ENCODE peak calls at places on chromosomes 11 and 22, in ten cellular contexts. L is effector memory CD4-positive, alpha-beta T cell; C is heart left ventricle; S is HCT116; A is IMR-90; D is CD8-positive, alpha-beta T cell; I is fibroblast of pulmonary artery; K is spleen; B is epithelial cell of esophagus; H is mammary epithelial cell. N is an unnamed sample.
A peak's percentile ranks its signal among the peaks of the same experiment; 100 is the strongest.

GRCh38 chr11:128590587-128590986 is 3.2 kb upstream of the ETS1 start:
- DNase-seq in B (no peak), L (no peak), I (no peak), A (no peak), K (no peak), S (no peak), H (no peak), D (no peak), C (no peak), N (no peak)

GRCh38 chr11:7671347-7671746 is 2.0 kb downstream of the CYB5R2 start:
- DNase-seq in K (no peak), D (no peak), C (no peak), L (no peak), H (no peak), I (no peak), B (peak; percentile 72), A (no peak), S (no peak), N (no peak)

GRCh38 chr22:39983346-39983745 is 11.4 kb upstream of the FAM83F start:
- DNase-seq in S (no peak), H (no peak), C (no peak), L (no peak), A (no peak), K (no peak), B (no peak), I (no peak), D (no peak), N (no peak)

GRCh38 chr11:27717377-27717776 is 17.1 kb upstream of the BDNF start:
- DNase-seq in D (no peak), L (no peak), S (no peak), K (no peak), C (no peak), A (no peak), B (peak; percentile 28), H (no peak), I (peak; percentile 31), N (no peak)

GRCh38 chr11:72075109-72075508 is 5.2 kb downstream of the NUMA1 start:
- DNase-seq in A (no peak), I (no peak), D (no peak), C (no peak), H (no peak), S (no peak), K (no peak), B (peak; percentile 28), L (no peak), N (no peak)

GRCh38 chr11:60182546-60183330 is at the start of gene MS4A6A:
- DNase-seq in S (no peak), A (no peak), H (no peak), L (no peak), K (no peak), C (no peak), D (no peak), B (peak; percentile 57), I (no peak), N (no peak)

GRCh38 chr11:65918211-65919150 is at the start of gene C11orf68:
- DNase-seq in K (no peak), I (peak; percentile 36), A (no peak), H (peak; percentile 57), B (peak; percentile 60), L (no peak), S (no peak), C (peak; percentile 57), D (no peak), N (no peak)

GRCh38 chr22:21857501-21857914 is 9.9 kb downstream of the MAPK1 start:
- DNase-seq in S (no peak), A (peak; percentile 30), K (no peak), L (no peak), D (no peak), H (no peak), I (no peak), B (no peak), C (no peak), N (no peak)

GRCh38 chr22:20021196-20022181 is 579 bp downstream of the TANGO2 start:
- DNase-seq in K (no peak), A (peak; percentile 54), S (no peak), H (no peak), C (peak; percentile 89), B (peak; percentile 22), L (no peak), D (no peak), I (peak; percentile 46), N (no peak)

GRCh38 chr11:46149826-46150225 is 28.6 kb upstream of the PHF21A start:
- DNase-seq in I (no peak), H (no peak), S (no peak), L (no peak), K (no peak), A (no peak), D (no peak), C (no peak), B (no peak), N (no peak)

GRCh38 chr11:17519031-17519430 is 25.2 kb downstream of the USH1C start:
- DNase-seq in H (no peak), S (no peak), I (no peak), B (no peak), L (no peak), C (no peak), D (no peak), A (no peak), K (no peak), N (no peak)

GRCh38 chr11:12914401-12914912 is 94.7 kb upstream of the RASSF10 start:
- DNase-seq in H (peak; percentile 32), L (no peak), B (peak; percentile 34), I (peak; percentile 28), C (peak; percentile 90), S (no peak), K (no peak), A (peak; percentile 33), D (no peak), N (peak; percentile 35)

DNA sequence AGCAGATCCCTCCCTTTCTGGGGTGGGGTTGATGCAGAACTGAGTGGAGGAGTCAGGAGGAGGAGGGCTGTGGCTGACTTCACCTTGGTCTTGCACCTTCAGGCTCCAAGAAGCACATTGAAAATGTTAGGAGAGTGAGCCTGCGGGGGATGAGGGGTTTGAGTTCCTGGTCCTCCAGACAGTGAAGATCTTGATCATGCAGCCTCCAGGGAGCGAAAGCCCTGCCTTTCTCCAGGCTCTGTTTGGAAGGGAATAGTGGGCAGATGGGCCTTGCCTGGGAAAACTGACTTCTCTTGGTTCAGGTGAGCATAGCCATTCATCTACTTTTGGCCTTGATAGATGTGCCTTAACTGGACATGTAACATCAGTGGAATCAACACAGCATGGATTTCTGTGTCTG is 267.6 kb upstream of the B3GAT1 start:
- DNase-seq in L (no peak), B (no peak), I (no peak), C (no peak), A (no peak), D (no peak), H (no peak), S (no peak), K (no peak), N (no peak)
- H3K4me3 ChIP-seq in L (no peak overlapping the region), B (no peak overlapping the region), I (no peak overlapping the region), C (no peak overlapping the region), A (no peak overlapping the region), D (no peak overlapping the region), H (no peak overlapping the region), S (no peak overlapping the region), K (no peak overlapping the region), N (no peak overlapping the region)

DNA sequence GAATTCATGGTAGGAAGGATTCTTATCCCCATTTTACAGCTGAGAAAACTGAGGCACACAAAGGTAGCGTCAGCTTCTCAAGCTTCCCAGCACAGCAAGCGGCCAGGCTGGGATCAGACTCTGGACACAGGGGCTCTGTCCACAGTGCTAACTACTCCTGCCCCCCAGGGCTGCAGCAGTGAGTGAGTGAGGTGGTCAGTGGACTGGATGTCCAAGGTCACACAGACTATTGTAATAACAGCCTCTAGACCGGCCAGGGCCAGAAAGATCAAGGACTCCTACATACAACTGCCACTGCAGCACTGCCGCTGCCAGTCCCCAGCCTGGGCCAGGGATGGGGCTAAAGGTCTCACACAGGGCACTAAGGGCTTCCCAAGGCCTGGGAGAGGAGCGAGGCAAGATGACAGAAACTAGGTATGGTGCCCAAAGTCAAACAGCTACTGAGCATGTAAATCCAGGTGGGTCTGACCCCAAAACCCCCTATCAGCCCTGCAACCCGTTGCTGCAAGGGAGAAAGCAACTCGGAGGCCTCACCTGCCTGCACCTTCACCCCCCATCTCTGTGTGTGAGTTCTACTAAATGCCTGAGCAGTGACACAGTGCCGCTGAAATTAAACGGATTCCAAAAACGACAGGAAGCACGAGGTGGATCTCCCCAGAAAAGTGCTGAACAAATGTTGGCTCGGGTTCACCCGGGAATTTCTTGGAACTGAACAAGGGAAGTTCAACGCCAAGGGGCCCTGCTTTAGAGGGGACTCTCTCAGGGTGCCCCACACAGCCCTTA is 161.8 kb upstream of the GRK3 start:
- DNase-seq in B (peak; percentile 51), L (no peak), S (no peak), D (no peak), C (peak; percentile 51), H (peak; percentile 34), K (no peak), I (peak; percentile 64), A (peak; percentile 59), N (no peak)
- H3K4me3 ChIP-seq in B (peak overlapping the region; percentile 58), L (no peak overlapping the region), S (peak overlapping the region; percentile 73), D (no peak overlapping the region), C (peak overlapping the region; percentile 68), H (peak overlapping the region; percentile 47), K (no peak overlapping the region), I (peak overlapping the region; percentile 74), A (peak overlapping the region; percentile 1), N (no peak overlapping the region)

GRCh38 chr22:37027556-37027955 is 8.0 kb downstream of the MPST start:
- DNase-seq in H (no peak), D (no peak), L (no peak), C (no peak), A (no peak), B (no peak), K (no peak), I (no peak), S (no peak), N (no peak)

GRCh38 chr22:37026325-37026724 is 6.8 kb downstream of the MPST start:
- DNase-seq in H (no peak), S (no peak), K (no peak), D (no peak), I (no peak), C (peak; percentile 59), A (no peak), B (no peak), L (no peak), N (no peak)

GRCh38 chr22:37024339-37025157 is 5.0 kb downstream of the MPST start:
- DNase-seq in C (no peak), L (no peak), D (no peak), H (no peak), B (no peak), I (no peak), K (no peak), A (no peak), S (no peak), N (no peak)

GRCh38 chr22:37023743-37024338 is 4.3 kb downstream of the MPST start:
- DNase-seq in K (no peak), I (no peak), H (no peak), D (no peak), A (no peak), S (no peak), B (no peak), L (no peak), C (no peak), N (no peak)

GRCh38 chr22:37025500-37026070 is 6.0 kb downstream of the MPST start:
- DNase-seq in K (no peak), L (no peak), B (no peak), C (no peak), I (no peak), D (no peak), H (no peak), A (no peak), S (no peak), N (no peak)
- H3K4me3 ChIP-seq in K (no peak overlapping the region), L (no peak overlapping the region), B (no peak overlapping the region), C (no peak overlapping the region), I (no peak overlapping the region), D (no peak overlapping the region), H (no peak overlapping the region), A (no peak overlapping the region), S (no peak overlapping the region), N (no peak overlapping the region)

GRCh38 chr11:73173755-73174494 is 31.8 kb upstream of the FCHSD2 start:
- DNase-seq in B (no peak), L (no peak), I (no peak), S (no peak), A (peak; percentile 25), C (peak; percentile 95), H (no peak), D (no peak), K (peak; percentile 82), N (no peak)
- H3K4me3 ChIP-seq in B (no peak overlapping the region), L (no peak overlapping the region), I (no peak overlapping the region), S (no peak overlapping the region), A (no peak overlapping the region), C (no peak overlapping the region), H (no peak overlapping the region), D (no peak overlapping the region), K (no peak overlapping the region), N (no peak overlapping the region)